ENCODE peak calls at places on chromosomes 11 and 22, in nine cellular contexts. A, K, D, Q, G, Y, H, C and Z are unnamed samples.

GRCh38 chr11:5368502-5369043 is 15.0 kb upstream of the OR51M1 start:
- DNase-seq in A (no peak), K (no peak), D (no peak), Q (no peak), G (no peak), Y (no peak), H (no peak), C (no peak), Z (no peak)

GRCh38 chr11:75013051-75013450 is 24.3 kb downstream of the NEU3 start:
- DNase-seq in A (no peak), K (no peak), D (no peak), Q (no peak), G (no peak), Y (no peak), H (peak), C (no peak), Z (no peak)

GRCh38 chr11:4025248-4025956 is 69.2 kb upstream of the RRM1 start:
- DNase-seq in A (no peak), K (no peak), D (no peak), Q (no peak), G (no peak), Y (no peak), H (peak), C (no peak), Z (no peak)

GRCh38 chr22:46019351-46019750 is 42.4 kb upstream of the WNT7B start:
- DNase-seq in A (no peak), K (no peak), D (no peak), Q (no peak), G (no peak), Y (no peak), H (no peak), C (no peak), Z (peak)

GRCh38 chr11:102313225-102313940 is 3.9 kb upstream of the BIRC3 start:
- DNase-seq in A (peak), K (no peak), D (no peak), Q (no peak), G (no peak), Y (no peak), H (no peak), C (no peak), Z (no peak)

GRCh38 chr22:49359061-49359460 is 468.6 kb downstream of the BRD1 start:
- DNase-seq in A (no peak), K (no peak), D (no peak), Q (no peak), G (no peak), Y (no peak), H (no peak), C (no peak), Z (no peak)

GRCh38 chr11:68461284-68461861 is 821 bp downstream of the PPP6R3 start:
- DNase-seq in A (no peak), K (no peak), D (no peak), Q (no peak), G (no peak), Y (no peak), H (no peak), C (no peak), Z (no peak)

GRCh38 chr22:23278883-23279675 is 98.8 kb downstream of the BCR start:
- DNase-seq in A (no peak), K (no peak), D (no peak), Q (no peak), G (no peak), Y (no peak), H (no peak), C (no peak), Z (peak)

GRCh38 chr11:90775573-90776165 is 552.8 kb upstream of the CHORDC1 start:
- DNase-seq in A (no peak), K (no peak), D (no peak), Q (no peak), G (no peak), Y (peak), H (no peak), C (no peak), Z (no peak)

GRCh38 chr22:32932176-32932575 is 126.0 kb downstream of the SYN3 start:
- DNase-seq in A (no peak), K (no peak), D (no peak), Q (no peak), G (no peak), Y (no peak), H (peak), C (no peak), Z (no peak)

GRCh38 chr22:37193629-37194191 is 5.7 kb upstream of the C1QTNF6 start:
- DNase-seq in A (peak), K (no peak), D (no peak), Q (no peak), G (peak), Y (no peak), H (peak), C (peak), Z (peak)

GRCh38 chr11:99020324-99021225 is at the start of gene CNTN5:
- DNase-seq in A (no peak), K (peak), D (no peak), Q (peak), G (peak), Y (no peak), H (peak), C (no peak), Z (no peak)

GRCh38 chr22:46045459-46046298 is 68.7 kb upstream of the WNT7B start:
- DNase-seq in A (no peak), K (no peak), D (no peak), Q (no peak), G (no peak), Y (no peak), H (no peak), C (no peak), Z (no peak)

GRCh38 chr11:892106-892505 is 18.5 kb downstream of the CHID1 start:
- DNase-seq in A (no peak), K (no peak), D (no peak), Q (no peak), G (no peak), Y (no peak), H (no peak), C (no peak), Z (no peak)

GRCh38 chr22:47333625-47334024 is 571.2 kb downstream of the TBC1D22A start:
- DNase-seq in A (peak), K (no peak), D (no peak), Q (no peak), G (no peak), Y (no peak), H (peak), C (no peak), Z (no peak)

GRCh38 chr11:116541460-116541859 is 231.3 kb downstream of the BUD13 start:
- DNase-seq in A (no peak), K (no peak), D (no peak), Q (no peak), G (no peak), Y (no peak), H (no peak), C (no peak), Z (no peak)

GRCh38 chr22:21714784-21715183 is 20.8 kb downstream of the YPEL1 start:
- DNase-seq in A (no peak), K (no peak), D (no peak), Q (no peak), G (no peak), Y (no peak), H (no peak), C (no peak), Z (no peak)

GRCh38 chr11:305834-306211 is 1.8 kb upstream of the IFITM2 start:
- DNase-seq in A (no peak), K (no peak), D (no peak), Q (no peak), G (no peak), Y (no peak), H (no peak), C (no peak), Z (no peak)

GRCh38 chr11:128705124-128705920 is 11.4 kb downstream of the FLI1 start:
- DNase-seq in A (no peak), K (no peak), D (no peak), Q (no peak), G (no peak), Y (no peak), H (no peak), C (no peak), Z (no peak)

GRCh38 chr11:117950320-117950719 is 21.1 kb upstream of the TMPRSS13 start:
- DNase-seq in A (no peak), K (peak), D (no peak), Q (no peak), G (peak), Y (no peak), H (peak), C (peak), Z (no peak)

GRCh38 chr22:36326178-36327161 is 61.3 kb downstream of the MYH9 start:
- DNase-seq in A (peak), K (no peak), D (no peak), Q (no peak), G (no peak), Y (no peak), H (peak), C (no peak), Z (no peak)

GRCh38 chr11:123439616-123440015 is 9.5 kb downstream of the GRAMD1B start:
- DNase-seq in A (no peak), K (no peak), D (no peak), Q (no peak), G (no peak), Y (no peak), H (no peak), C (no peak), Z (no peak)

GRCh38 chr11:69864930-69865661 is 45.9 kb upstream of the FGF3 start:
- DNase-seq in A (no peak), K (no peak), D (no peak), Q (no peak), G (no peak), Y (no peak), H (no peak), C (no peak), Z (no peak)

GRCh38 chr11:45385844-45386243 is 99.7 kb upstream of the SYT13 start:
- DNase-seq in A (no peak), K (no peak), D (no peak), Q (no peak), G (no peak), Y (no peak), H (no peak), C (no peak), Z (no peak)

GRCh38 chr11:11620966-11621880 is 582 bp downstream of the GALNT18 start:
- DNase-seq in A (no peak), K (no peak), D (no peak), Q (peak), G (peak), Y (no peak), H (peak), C (no peak), Z (no peak)

GRCh38 chr11:114102993-114103896 is 43.7 kb downstream of the ZBTB16 start:
- DNase-seq in A (no peak), K (no peak), D (no peak), Q (no peak), G (no peak), Y (no peak), H (no peak), C (no peak), Z (peak)

GRCh38 chr11:83682645-83682973 is 396.4 kb upstream of the CCDC90B start:
- DNase-seq in A (no peak), K (no peak), D (no peak), Q (no peak), G (no peak), Y (no peak), H (no peak), C (no peak), Z (no peak)

GRCh38 chr11:87466228-87466627 is 428.5 kb downstream of the TMEM135 start:
- DNase-seq in A (no peak), K (no peak), D (no peak), Q (no peak), G (no peak), Y (no peak), H (no peak), C (no peak), Z (no peak)

GRCh38 chr11:65538915-65539374 is 14.1 kb downstream of the SCYL1 start:
- DNase-seq in A (no peak), K (peak), D (no peak), Q (no peak), G (no peak), Y (no peak), H (no peak), C (no peak), Z (no peak)

GRCh38 chr22:40855104-40855959 is 1.1 kb downstream of the ST13 start:
- DNase-seq in A (no peak), K (no peak), D (no peak), Q (no peak), G (no peak), Y (no peak), H (peak), C (no peak), Z (peak)

GRCh38 chr11:34068098-34068497 is 16.6 kb downstream of the CAPRIN1 start:
- DNase-seq in A (peak), K (no peak), D (no peak), Q (no peak), G (no peak), Y (no peak), H (peak), C (no peak), Z (no peak)

GRCh38 chr11:37811349-37811748 is 1213.3 kb upstream of the RAG2 start:
- DNase-seq in A (no peak), K (no peak), D (no peak), Q (no peak), G (no peak), Y (no peak), H (no peak), C (no peak), Z (no peak)

GRCh38 chr11:84236436-84236835 is 950.3 kb upstream of the CCDC90B start:
- DNase-seq in A (no peak), K (no peak), D (no peak), Q (no peak), G (no peak), Y (no peak), H (no peak), C (no peak), Z (no peak)

GRCh38 chr11:60125962-60126585 is 37.6 kb downstream of the MS4A2 start:
- DNase-seq in A (no peak), K (no peak), D (no peak), Q (no peak), G (no peak), Y (no peak), H (no peak), C (no peak), Z (no peak)

GRCh38 chr11:105553015-105553414 is 56.9 kb upstream of the GRIA4 start:
- DNase-seq in A (no peak), K (no peak), D (no peak), Q (no peak), G (no peak), Y (no peak), H (peak), C (no peak), Z (no peak)

GRCh38 chr22:25437414-25438160 is 126.9 kb upstream of the GRK3 start:
- DNase-seq in A (no peak), K (peak), D (no peak), Q (no peak), G (no peak), Y (no peak), H (no peak), C (no peak), Z (no peak)

GRCh38 chr11:122141757-122142156 is 25.7 kb upstream of the BLID start:
- DNase-seq in A (no peak), K (no peak), D (no peak), Q (no peak), G (no peak), Y (no peak), H (no peak), C (no peak), Z (no peak)